ENCODE peak calls at places on chromosomes 3 and 15, in five cellular contexts. U is neuronal stem cell, M is H9, P is mesenchymal stem cell, Z is H1. A is an unnamed sample.

GRCh38 chr15:93088200-93088980 is 621 bp downstream of the RGMA start:
- DNase-seq in U (peak; percentile 51), P (peak; percentile 6), Z (peak; percentile 82), M (peak; percentile 61), A (no peak)

GRCh38 chr3:4986611-4987373 is 7.6 kb downstream of the BHLHE40 start:
- DNase-seq in Z (peak; percentile 90), M (peak; percentile 98), P (peak; percentile 99), U (peak; percentile 85), A (peak; percentile 98)

GRCh38 chr3:111819912-111820311 is 39.2 kb upstream of the PHLDB2 start:
- DNase-seq in M (no peak), U (no peak), P (no peak), Z (no peak), A (no peak)

GRCh38 chr3:190495796-190496195 is 18.1 kb upstream of the IL1RAP start:
- DNase-seq in P (no peak), Z (no peak), U (no peak), M (no peak), A (no peak)

GRCh38 chr3:138688871-138689299 is 80.3 kb downstream of the FAIM start:
- DNase-seq in M (no peak), Z (no peak), P (no peak), U (no peak), A (no peak)

GRCh38 chr3:154427685-154428291 is 2.2 kb downstream of the GPR149 start:
- DNase-seq in Z (peak; percentile 73), P (no peak), U (peak; percentile 58), M (peak; percentile 56), A (no peak)

GRCh38 chr3:127159547-127159946 is 33.4 kb upstream of the PRR23E start:
- DNase-seq in Z (no peak), U (peak; percentile 75), M (no peak), P (no peak), A (no peak)

GRCh38 chr15:48592221-48592731 is 53.2 kb downstream of the FBN1 start:
- DNase-seq in P (peak; percentile 99), M (no peak), U (no peak), Z (no peak), A (peak; percentile 73)

GRCh38 chr3:115074502-115074901 is 72.6 kb downstream of the ZBTB20 start:
- DNase-seq in P (peak; percentile 21), U (no peak), Z (no peak), M (no peak), A (no peak)

GRCh38 chr15:61025283-61025682 is 203.8 kb downstream of the RORA start:
- DNase-seq in M (no peak), Z (no peak), U (no peak), P (no peak), A (no peak)

GRCh38 chr15:31111091-31111647 is 9.6 kb upstream of the TRPM1 start:
- DNase-seq in U (no peak), P (no peak), Z (no peak), M (no peak), A (no peak)

DNA sequence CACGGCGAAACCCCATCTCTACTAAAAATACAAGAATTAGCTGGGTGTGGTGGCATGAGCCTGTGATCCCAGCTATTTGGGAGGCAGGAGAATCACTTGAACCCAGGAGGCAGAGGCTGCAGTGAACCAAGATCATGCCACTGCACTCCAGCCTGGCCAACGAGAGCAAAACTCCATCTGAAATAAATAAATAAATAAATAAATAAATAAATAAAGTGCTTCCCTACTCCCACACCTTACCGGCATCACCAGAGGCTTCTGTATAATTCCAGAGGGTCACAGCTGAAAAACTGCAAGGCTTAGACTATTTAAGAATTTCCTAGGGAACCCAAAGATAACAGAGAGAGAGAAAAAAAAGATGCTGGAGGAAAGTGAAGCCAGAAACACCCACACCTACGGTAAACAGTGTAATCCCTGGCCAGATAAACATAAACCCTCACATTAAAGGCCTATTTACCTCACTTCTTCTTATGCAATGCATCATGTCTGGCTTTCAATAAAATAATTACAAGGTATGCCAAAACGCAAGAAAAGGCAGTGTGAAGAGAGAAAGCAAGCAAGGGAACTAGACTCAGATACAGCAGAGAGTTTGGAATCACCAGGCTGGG is 15.0 kb upstream of the TRPM1 start:
- DNase-seq in P (no peak), U (no peak), Z (no peak), M (no peak), A (no peak)
- H2BK12ac ChIP-seq in P (no peak overlapping the region), U (no peak overlapping the region), Z (no peak overlapping the region), M (no peak overlapping the region), A (no peak overlapping the region)

GRCh38 chr15:54187325-54187724 is 209.1 kb downstream of the UNC13C start:
- DNase-seq in Z (no peak), M (no peak), P (no peak), U (no peak), A (no peak)
- H3K23ac ChIP-seq in Z (no peak overlapping the region), M (no peak overlapping the region), P (no peak overlapping the region), U (no peak overlapping the region), A (no peak overlapping the region)

GRCh38 chr15:31316135-31316795 is 10.4 kb upstream of the KLF13 start:
- DNase-seq in Z (no peak), P (no peak), U (no peak), M (no peak), A (no peak)
- H2BK12ac ChIP-seq in Z (no peak overlapping the region), P (no peak overlapping the region), U (no peak overlapping the region), M (no peak overlapping the region), A (no peak overlapping the region)

GRCh38 chr3:133988631-133989161 is 41.0 kb downstream of the SLCO2A1 start:
- DNase-seq in Z (no peak), P (no peak), M (peak; percentile 76), U (no peak), A (peak; percentile 51)

GRCh38 chr3:133987933-133988484 is 41.7 kb downstream of the SLCO2A1 start:
- DNase-seq in U (no peak), Z (no peak), P (no peak), M (no peak), A (no peak)

GRCh38 chr3:133991637-133992036 is 38.1 kb downstream of the SLCO2A1 start:
- DNase-seq in Z (no peak), M (peak; percentile 10), U (no peak), P (no peak), A (no peak)

GRCh38 chr3:133991209-133991608 is 38.5 kb downstream of the SLCO2A1 start:
- DNase-seq in P (no peak), Z (no peak), U (no peak), M (no peak), A (no peak)

GRCh38 chr3:133989931-133990702 is 39.6 kb downstream of the SLCO2A1 start:
- DNase-seq in U (no peak), M (no peak), Z (no peak), P (no peak), A (no peak)
- H3K23ac ChIP-seq in U (no peak overlapping the region), M (no peak overlapping the region), Z (no peak overlapping the region), P (no peak overlapping the region), A (no peak overlapping the region)

GRCh38 chr3:23341147-23341838 is 138.2 kb downstream of the UBE2E2 start:
- DNase-seq in Z (no peak), P (no peak), U (no peak), M (no peak), A (no peak)
- H2BK12ac ChIP-seq in Z (no peak overlapping the region), P (no peak overlapping the region), U (no peak overlapping the region), M (no peak overlapping the region), A (no peak overlapping the region)